ENCODE peak calls at places on chromosomes 1 and 21, in six cellular contexts. K is HCT116, D is K562, A is H1, F is GM12878, P is HepG2. Y is an unnamed sample.
A peak's percentile ranks its signal among the peaks of the same experiment; 100 is the strongest.

GRCh38 chr1:1433804-1434130 is 1.7 kb upstream of the VWA1 start:
- DNase-seq in K (peak; percentile 56), D (no peak), A (no peak), F (no peak), P (no peak), Y (no peak)

GRCh38 chr1:203534526-203534925 is 40.6 kb downstream of the OPTC start:
- DNase-seq in K (no peak), D (no peak), A (no peak), F (no peak), P (no peak), Y (no peak)

GRCh38 chr1:117093870-117094621 is 27.5 kb downstream of the TRIM45 start:
- DNase-seq in K (peak; percentile 8), D (peak; percentile 66), A (no peak), F (no peak), P (no peak), Y (peak; percentile 64)

GRCh38 chr1:54229281-54229891 is 29.4 kb downstream of the MRPL37 start:
- DNase-seq in K (peak; percentile 21), D (no peak), A (no peak), F (no peak), P (peak; percentile 35), Y (no peak)

GRCh38 chr1:4960782-4961475 is 306.5 kb downstream of the AJAP1 start:
- DNase-seq in K (no peak), D (no peak), A (no peak), F (no peak), P (no peak), Y (no peak)

GRCh38 chr21:38921511-38922215 is 115.9 kb downstream of the ETS2 start:
- DNase-seq in K (no peak), D (no peak), A (no peak), F (no peak), P (no peak), Y (no peak)

GRCh38 chr1:205013683-205014367 is 29.2 kb upstream of the CNTN2 start:
- DNase-seq in K (no peak), D (no peak), A (no peak), F (no peak), P (no peak), Y (peak; percentile 56)

GRCh38 chr1:165851034-165851658 is 23.7 kb downstream of the UCK2 start:
- DNase-seq in K (no peak), D (no peak), A (no peak), F (no peak), P (no peak), Y (no peak)

GRCh38 chr1:218299416-218299815 is 14.3 kb downstream of the RRP15 start:
- DNase-seq in K (peak; percentile 28), D (peak; percentile 25), A (no peak), F (no peak), P (peak; percentile 12), Y (no peak)

GRCh38 chr1:67134692-67135091 is at the start of gene C1orf141:
- DNase-seq in K (no peak), D (no peak), A (peak; percentile 53), F (no peak), P (no peak), Y (no peak)

GRCh38 chr1:31069392-31069791 is 3.9 kb upstream of the PUM1 start:
- DNase-seq in K (no peak), D (no peak), A (no peak), F (no peak), P (no peak), Y (no peak)

GRCh38 chr1:29708818-29709710 is 472.7 kb downstream of the PTPRU start:
- DNase-seq in K (no peak), D (no peak), A (no peak), F (no peak), P (no peak), Y (no peak)

GRCh38 chr1:209767706-209768105 is 11.9 kb downstream of the TRAF3IP3 start:
- DNase-seq in K (no peak), D (no peak), A (no peak), F (no peak), P (no peak), Y (no peak)
- H3K4me1 ChIP-seq in K (no peaks in the 10 kb centered on the region), D (no peaks in the 10 kb centered on the region), A (no peaks in the 10 kb centered on the region), F (peaks cover 43% of the 10 kb centered on the region), P (no peaks in the 10 kb centered on the region), Y (no peaks in the 10 kb centered on the region)

DNA sequence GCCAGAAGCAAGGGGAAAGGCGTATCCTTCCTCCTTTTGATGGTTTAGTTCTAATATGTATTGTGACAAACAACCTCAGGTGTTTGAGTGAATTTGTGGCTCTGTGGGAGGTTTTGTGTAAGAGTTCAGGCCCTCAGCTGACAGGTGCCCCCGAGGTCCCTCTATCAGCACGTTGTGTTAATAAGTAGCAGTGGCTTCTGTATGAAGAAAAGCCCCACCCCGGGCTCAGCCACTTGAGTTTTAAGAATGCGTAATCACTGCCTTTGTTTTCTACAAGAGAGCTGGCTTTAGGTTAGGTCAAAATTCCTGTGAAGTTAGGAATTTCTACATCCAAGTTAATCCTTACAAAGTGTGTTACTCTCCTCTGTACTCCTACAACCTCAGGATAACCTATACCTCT is 92.4 kb upstream of the PGBD5 start:
- DNase-seq in K (no peak), D (no peak), A (no peak), F (no peak), P (no peak), Y (peak; percentile 72)
- TF ChIP-seq ZNF274 in K (no peak), D (no peak), A (no peak), F (no peak), P (no peak), Y (no peak)

GRCh38 chr1:230109066-230109465 is 42.0 kb downstream of the GALNT2 start:
- DNase-seq in K (no peak), D (no peak), A (no peak), F (no peak), P (no peak), Y (no peak)
- H3K4me1 ChIP-seq in K (peaks cover 29% of the 10 kb centered on the region), D (peaks cover 43% of the 10 kb centered on the region), A (peaks cover 10% of the 10 kb centered on the region), F (peaks cover 67% of the 10 kb centered on the region), P (peaks cover 99% of the 10 kb centered on the region), Y (peaks cover 26% of the 10 kb centered on the region)

GRCh38 chr1:161816201-161816600 is 50.1 kb downstream of the ATF6 start:
- DNase-seq in K (no peak), D (no peak), A (no peak), F (no peak), P (peak; percentile 29), Y (no peak)
- TF ChIP-seq ZNF274 in K (no peak), D (no peak), A (no peak), F (no peak), P (no peak), Y (no peak)

GRCh38 chr1:207841907-207842306 is 69.0 kb downstream of the CD34 start:
- DNase-seq in K (no peak), D (no peak), A (no peak), F (no peak), P (no peak), Y (no peak)
- H3K4me1 ChIP-seq in K (no peaks in the 10 kb centered on the region), D (peaks cover 9% of the 10 kb centered on the region), A (no peaks in the 10 kb centered on the region), F (peaks cover 6% of the 10 kb centered on the region), P (peaks cover 3% of the 10 kb centered on the region), Y (no peaks in the 10 kb centered on the region)

GRCh38 chr1:200228081-200228480 is 181.8 kb downstream of the ZNF281 start:
- DNase-seq in K (no peak), D (no peak), A (no peak), F (no peak), P (no peak), Y (no peak)
- TF ChIP-seq ZNF274 in K (no peak), D (no peak), A (no peak), F (no peak), P (no peak), Y (no peak)

DNA sequence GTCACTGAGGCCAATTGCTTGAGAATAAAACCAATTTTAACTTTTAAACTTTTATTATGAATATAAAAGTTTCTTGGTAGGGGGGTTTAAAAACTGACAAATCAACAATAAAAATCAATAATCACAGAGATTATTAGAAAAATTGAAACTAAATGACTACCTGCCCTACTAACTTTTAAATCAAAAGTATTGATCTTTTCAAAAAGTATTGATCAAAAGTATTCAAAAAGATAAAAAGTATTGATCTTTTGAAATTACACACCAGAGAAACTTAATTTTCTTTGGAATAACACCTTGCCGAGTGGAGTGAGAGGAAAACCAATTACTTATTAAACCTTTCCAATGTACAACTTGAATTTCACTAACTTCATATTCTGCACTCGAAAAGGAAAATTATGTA is 2.2 kb downstream of the SLC30A1 start:
- DNase-seq in K (no peak), D (no peak), A (no peak), F (no peak), P (no peak), Y (no peak)
- H3K4me1 ChIP-seq in K (peaks cover 40% of the 10 kb centered on the region), D (peaks cover 21% of the 10 kb centered on the region), A (no peaks in the 10 kb centered on the region), F (peaks cover 13% of the 10 kb centered on the region), P (peaks cover 59% of the 10 kb centered on the region), Y (no peaks in the 10 kb centered on the region)

GRCh38 chr1:111729271-111729921 is 9.8 kb downstream of the INKA2 start:
- DNase-seq in K (no peak), D (no peak), A (peak; percentile 46), F (no peak), P (no peak), Y (no peak)
- TF ChIP-seq ZNF274 in K (no peak), D (no peak), A (no peak), F (no peak), P (no peak), Y (no peak)

GRCh38 chr1:226725870-226726212 is 13.2 kb downstream of the ITPKB start:
- DNase-seq in K (no peak), D (no peak), A (no peak), F (no peak), P (no peak), Y (no peak)
- H3K4me1 ChIP-seq in K (peaks cover 20% of the 10 kb centered on the region), D (no peaks in the 10 kb centered on the region), A (peaks cover 16% of the 10 kb centered on the region), F (peaks cover 47% of the 10 kb centered on the region), P (no peaks in the 10 kb centered on the region), Y (peaks cover 39% of the 10 kb centered on the region)

DNA sequence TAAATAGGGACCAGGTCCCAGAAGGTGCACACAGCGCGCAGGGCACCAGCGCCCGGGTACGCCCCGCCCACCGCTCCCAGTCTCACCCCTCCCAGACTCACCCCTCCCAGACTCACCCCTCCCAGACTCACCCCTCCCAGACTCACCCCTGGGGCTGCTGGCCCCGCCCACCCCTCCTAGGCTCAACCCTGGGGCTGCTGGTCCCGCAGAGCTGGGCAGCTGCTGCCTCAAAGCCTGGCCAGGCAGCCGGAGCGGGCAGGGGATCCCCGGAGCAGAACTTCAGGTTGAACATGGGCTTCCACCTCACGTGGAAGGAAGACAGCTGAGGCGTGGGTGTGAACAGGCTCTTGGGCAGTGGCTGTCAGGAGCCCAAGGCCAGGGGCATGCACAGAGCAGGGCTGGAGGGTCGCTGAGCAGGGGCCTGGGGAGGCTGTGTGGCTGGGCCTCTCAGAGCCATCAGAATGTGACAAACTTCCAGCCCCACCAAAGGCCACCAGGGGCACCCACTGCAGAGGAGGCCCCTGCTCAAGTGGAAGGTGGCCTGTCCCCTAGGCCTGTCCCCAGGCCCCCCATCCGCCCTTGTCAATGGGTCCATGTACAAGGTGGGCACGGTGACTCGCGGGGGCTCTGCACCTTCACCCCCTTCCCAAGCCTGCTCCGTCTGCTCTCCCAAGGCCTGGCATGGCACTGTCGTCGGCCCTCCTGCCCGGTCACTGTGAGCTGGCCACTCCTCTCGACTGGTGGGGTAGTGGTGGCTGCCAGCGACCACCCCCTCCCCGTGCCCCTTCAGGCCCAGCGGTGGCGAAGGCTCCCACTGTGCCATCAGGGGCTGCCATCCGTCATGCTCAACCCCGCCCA is 20.4 kb upstream of the SUMO3 start:
- DNase-seq in K (no peak), D (peak; percentile 72), A (no peak), F (no peak), P (no peak), Y (no peak)
- TF ChIP-seq ZNF274 in K (no peak), D (no peak), A (no peak), F (no peak), P (no peak), Y (no peak)

Y was measured in NT2/D1.